ENCODE peak calls at places on chromosome 1, in seven cellular contexts. D is sigmoid colon; R is CD8-positive, alpha-beta memory T cell; J is GM23248; H is IMR-90; O is tibial nerve; K is AG04450. C is an unnamed sample.
A peak's percentile ranks its signal among the peaks of the same experiment; 100 is the strongest.

GRCh38 chr1:160997323-160998038 is 23.5 kb downstream of the F11R start:
- DNase-seq in D (no peak), R (peak; percentile 32), J (peak; percentile 72), H (peak; percentile 64), O (no peak), K (no peak), C (peak; percentile 70)

GRCh38 chr1:67957026-67957425 is 93.4 kb downstream of the DIRAS3 start:
- DNase-seq in D (no peak), R (no peak), J (no peak), H (peak; percentile 50), O (no peak), K (no peak), C (no peak)

GRCh38 chr1:72489801-72490200 is 207.5 kb upstream of the NEGR1 start:
- DNase-seq in D (no peak), R (no peak), J (no peak), H (no peak), O (no peak), K (no peak), C (no peak)

GRCh38 chr1:207752456-207753132 is 740 bp downstream of the CD46 start:
- DNase-seq in D (peak; percentile 65), R (no peak), J (peak; percentile 49), H (peak; percentile 13), O (no peak), K (no peak), C (peak; percentile 37)

GRCh38 chr1:50620680-50621329 is 197.6 kb upstream of the DMRTA2 start:
- DNase-seq in D (no peak), R (no peak), J (peak; percentile 45), H (peak; percentile 40), O (no peak), K (no peak), C (no peak)

GRCh38 chr1:2832506-2833453 is 31.3 kb upstream of the TTC34 start:
- DNase-seq in D (no peak), R (no peak), J (no peak), H (no peak), O (no peak), K (no peak), C (no peak)

GRCh38 chr1:25624155-25624554 is 7.6 kb downstream of the MAN1C1 start:
- DNase-seq in D (no peak), R (no peak), J (no peak), H (no peak), O (no peak), K (no peak), C (no peak)

GRCh38 chr1:42752284-42752683 is 12.2 kb upstream of the CLDN19 start:
- DNase-seq in D (no peak), R (no peak), J (no peak), H (no peak), O (no peak), K (no peak), C (no peak)

GRCh38 chr1:14941865-14942264 is 211.7 kb upstream of the TMEM51 start:
- DNase-seq in D (no peak), R (no peak), J (no peak), H (no peak), O (no peak), K (no peak), C (no peak)

GRCh38 chr1:117612517-117613248 is 6.8 kb downstream of the TENT5C start:
- DNase-seq in D (no peak), R (no peak), J (peak; percentile 93), H (peak; percentile 88), O (no peak), K (peak; percentile 58), C (no peak)

GRCh38 chr1:215132156-215132555 is 49.6 kb downstream of the KCNK2 start:
- DNase-seq in D (no peak), R (no peak), J (peak; percentile 42), H (peak; percentile 53), O (no peak), K (no peak), C (no peak)

GRCh38 chr1:175376194-175376593 is 183.6 kb upstream of the KIAA0040 start:
- DNase-seq in D (no peak), R (no peak), J (peak; percentile 16), H (no peak), O (no peak), K (no peak), C (no peak)

DNA sequence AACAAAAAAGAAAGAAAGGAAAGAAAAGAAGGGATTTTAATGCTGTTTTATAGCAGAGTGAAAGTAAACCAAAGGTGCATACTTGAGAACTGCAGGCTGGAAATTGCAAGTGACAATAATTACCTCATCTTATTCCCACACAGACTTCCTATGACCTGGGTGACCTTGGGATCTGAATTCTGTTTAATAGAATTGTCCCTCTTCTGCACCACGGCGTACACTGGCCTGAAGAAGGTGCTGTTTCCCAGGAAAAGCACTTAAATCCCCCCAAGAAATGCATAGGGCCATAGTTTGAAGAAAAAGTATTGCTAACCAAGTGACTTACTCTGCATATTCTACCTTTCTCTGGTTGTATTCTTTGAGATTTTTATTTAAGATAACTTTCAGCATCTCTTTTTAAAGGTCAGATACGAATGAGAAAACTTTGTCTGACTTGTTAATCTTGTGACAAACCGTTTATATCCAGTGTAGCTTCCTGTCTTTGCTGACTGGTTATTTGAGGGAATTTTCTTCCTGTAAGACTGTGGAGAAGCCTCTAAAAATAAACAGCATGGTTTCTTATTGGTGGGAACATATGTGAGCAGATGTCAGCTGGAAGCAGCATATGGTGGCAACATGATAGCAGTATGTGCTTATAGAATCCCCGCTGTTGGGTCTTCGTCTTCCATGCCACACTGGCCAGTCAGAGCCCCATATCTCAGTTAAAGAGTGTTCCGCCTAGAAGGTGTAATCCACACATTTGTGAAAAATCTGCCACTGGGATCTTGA is 16.3 kb downstream of the TGFB2 start:
- DNase-seq in D (no peak), R (no peak), J (peak; percentile 69), H (peak; percentile 80), O (no peak), K (no peak), C (no peak)
- H3K27ac ChIP-seq in D (peak overlapping the region; percentile 77), R (no peak overlapping the region), J (no peak overlapping the region), H (no peak overlapping the region), O (no peak overlapping the region), K (no peak overlapping the region), C (no peak overlapping the region)

DNA sequence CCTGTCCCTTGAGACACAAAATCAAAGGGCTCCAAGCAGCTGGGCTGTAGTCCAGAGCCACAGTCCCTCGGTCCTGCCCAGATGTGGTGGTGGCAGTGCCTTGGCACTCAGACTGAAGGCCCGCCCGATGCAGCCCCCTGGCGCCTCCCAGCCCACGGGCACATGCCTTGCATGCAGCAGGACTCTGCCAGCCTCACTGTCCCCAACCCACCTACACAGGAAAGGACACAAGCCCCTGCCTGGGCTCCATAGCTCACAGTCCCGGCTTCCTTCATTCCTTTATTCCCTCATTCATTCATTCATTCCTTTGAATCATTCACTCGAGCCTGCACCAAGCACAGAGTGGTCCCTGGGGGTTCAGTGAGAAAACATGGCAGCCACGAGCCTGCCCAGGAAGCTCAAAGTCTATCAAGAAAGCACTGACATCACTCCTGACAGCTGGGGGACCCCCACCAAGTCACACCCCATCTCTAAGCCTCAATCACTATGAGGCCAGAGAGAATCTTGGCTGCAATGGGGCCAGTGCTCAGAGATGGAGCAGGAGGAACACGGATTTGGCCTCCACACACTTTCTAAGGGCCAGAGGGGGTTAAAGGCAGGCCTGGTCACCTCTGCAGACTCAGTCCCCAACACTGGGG is 5.8 kb downstream of the SDC3 start:
- DNase-seq in D (peak; percentile 67), R (no peak), J (no peak), H (no peak), O (no peak), K (no peak), C (no peak)
- H3K27ac ChIP-seq in D (peak overlapping the region; percentile 93), R (no peak overlapping the region), J (no peak overlapping the region), H (peak overlapping the region; percentile 12), O (peak overlapping the region; percentile 33), K (peak overlapping the region; percentile 57), C (peak overlapping the region; percentile 52)

GRCh38 chr1:109080441-109081082 is 4.8 kb upstream of the TAF13 start:
- DNase-seq in D (no peak), R (no peak), J (no peak), H (no peak), O (no peak), K (no peak), C (no peak)
- H3K27ac ChIP-seq in D (peak overlapping the region; percentile 38), R (no peak overlapping the region), J (peak overlapping the region; percentile 96), H (no peak overlapping the region), O (peak overlapping the region; percentile 11), K (no peak overlapping the region), C (peak overlapping the region; percentile 79)

DNA sequence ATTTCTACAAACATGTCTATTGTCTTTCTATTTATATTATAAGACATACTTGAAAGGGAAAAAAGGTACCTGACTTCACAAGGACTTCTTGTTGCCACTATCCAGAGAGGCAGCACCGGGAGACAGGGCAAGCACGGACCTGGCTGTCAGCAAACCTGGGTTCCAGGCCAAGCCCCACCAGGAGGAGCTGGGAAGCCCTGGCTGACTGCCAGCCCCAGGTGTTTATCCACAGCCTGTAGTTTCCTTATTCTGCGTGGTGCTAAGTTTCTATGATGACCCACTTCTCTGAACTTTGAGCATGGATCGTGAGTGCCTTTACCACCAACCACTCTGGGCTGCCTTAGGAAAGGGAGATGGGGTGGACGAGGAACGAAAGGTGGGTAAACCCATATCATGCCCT is 20.5 kb downstream of the TSPAN2 start:
- DNase-seq in D (no peak), R (no peak), J (no peak), H (no peak), O (no peak), K (no peak), C (no peak)
- H3K27ac ChIP-seq in D (peak overlapping the region; percentile 87), R (no peak overlapping the region), J (no peak overlapping the region), H (no peak overlapping the region), O (no peak overlapping the region), K (no peak overlapping the region), C (no peak overlapping the region)

DNA sequence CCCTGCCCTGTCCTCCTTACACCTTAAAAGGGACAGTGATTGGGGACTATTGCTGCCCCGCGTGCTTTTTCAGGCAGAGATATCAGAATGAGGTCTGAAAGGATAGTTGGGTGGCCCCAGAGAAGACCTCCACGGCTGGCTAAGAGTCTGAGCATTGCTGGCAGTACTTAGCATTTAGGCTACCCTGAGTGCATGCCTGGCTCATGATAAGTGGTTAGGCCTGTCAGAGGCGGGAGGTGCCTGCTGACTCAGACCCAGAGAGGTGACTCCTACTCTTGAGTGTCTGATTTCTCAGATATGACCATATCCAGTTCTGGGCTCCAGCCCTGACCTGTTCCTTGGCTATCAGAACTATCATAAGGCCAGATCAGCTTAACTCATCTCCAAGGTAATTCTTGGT is 213.7 kb downstream of the PBX1 start:
- DNase-seq in D (peak; percentile 88), R (no peak), J (peak; percentile 98), H (peak; percentile 97), O (no peak), K (peak; percentile 74), C (peak; percentile 82)
- H3K27ac ChIP-seq in D (peak overlapping the region; percentile 87), R (peak overlapping the region; percentile 2), J (peak overlapping the region; percentile 92), H (peak overlapping the region; percentile 66), O (no peak overlapping the region), K (peak overlapping the region; percentile 69), C (peak overlapping the region; percentile 65)

GRCh38 chr1:28050746-28051145 is 37.7 kb downstream of the EYA3 start:
- DNase-seq in D (no peak), R (no peak), J (no peak), H (no peak), O (no peak), K (no peak), C (no peak)

GRCh38 chr1:28058971-28059878 is 29.2 kb downstream of the EYA3 start:
- DNase-seq in D (no peak), R (no peak), J (no peak), H (no peak), O (no peak), K (no peak), C (no peak)

GRCh38 chr1:28058168-28058567 is 30.2 kb downstream of the EYA3 start:
- DNase-seq in D (no peak), R (no peak), J (no peak), H (no peak), O (no peak), K (no peak), C (no peak)

GRCh38 chr1:28056129-28056925 is 32.1 kb downstream of the EYA3 start:
- DNase-seq in D (no peak), R (peak; percentile 34), J (no peak), H (no peak), O (no peak), K (no peak), C (no peak)
- H3K27ac ChIP-seq in D (no peak overlapping the region), R (peak overlapping the region; percentile 5), J (no peak overlapping the region), H (no peak overlapping the region), O (no peak overlapping the region), K (no peak overlapping the region), C (no peak overlapping the region)

C was measured in heart left ventricle.